ENCODE peak calls at places on chromosome 7, in four cellular contexts. Z is WTC11, U is K562, G is HepG2. T is an unnamed sample.
A peak's percentile ranks its signal among the peaks of the same experiment; 100 is the strongest.

GRCh38 chr7:1483079-1483478 is 21.1 kb downstream of the INTS1 start:
- DNase-seq in Z (no peak), G (no peak), U (no peak), T (no peak)

GRCh38 chr7:113715981-113716870 is 202.6 kb downstream of the PPP1R3A start:
- DNase-seq in G (no peak), U (no peak), Z (no peak), T (no peak)

GRCh38 chr7:155416646-155417380 is 41.1 kb upstream of the EN2 start:
- DNase-seq in Z (no peak), U (no peak), G (no peak), T (no peak)

GRCh38 chr7:99419323-99420021 is 10.7 kb downstream of the BUD31 start:
- DNase-seq in Z (no peak), U (no peak), G (no peak), T (no peak)

GRCh38 chr7:32479574-32480200 is 10.5 kb downstream of the LSM5 start:
- DNase-seq in U (peak; percentile 56), Z (no peak), G (peak; percentile 54), T (peak; percentile 64)

GRCh38 chr7:98240961-98241673 is 10.9 kb downstream of the TECPR1 start:
- DNase-seq in Z (peak; percentile 76), U (peak; percentile 74), G (peak; percentile 27), T (peak; percentile 76)

GRCh38 chr7:36109013-36109627 is 43.9 kb upstream of the EEPD1 start:
- DNase-seq in U (no peak), Z (no peak), G (no peak), T (no peak)

GRCh38 chr7:108114117-108114841 is 15.9 kb downstream of the LAMB4 start:
- DNase-seq in U (peak; percentile 54), Z (peak; percentile 59), G (peak; percentile 31), T (peak; percentile 17)

GRCh38 chr7:20383351-20383750 is 52.7 kb downstream of the ITGB8 start:
- DNase-seq in Z (no peak), G (no peak), U (no peak), T (no peak)

GRCh38 chr7:101108330-101108857 is 18.5 kb upstream of the SERPINE1 start:
- DNase-seq in Z (no peak), U (no peak), G (peak; percentile 69), T (no peak)

DNA sequence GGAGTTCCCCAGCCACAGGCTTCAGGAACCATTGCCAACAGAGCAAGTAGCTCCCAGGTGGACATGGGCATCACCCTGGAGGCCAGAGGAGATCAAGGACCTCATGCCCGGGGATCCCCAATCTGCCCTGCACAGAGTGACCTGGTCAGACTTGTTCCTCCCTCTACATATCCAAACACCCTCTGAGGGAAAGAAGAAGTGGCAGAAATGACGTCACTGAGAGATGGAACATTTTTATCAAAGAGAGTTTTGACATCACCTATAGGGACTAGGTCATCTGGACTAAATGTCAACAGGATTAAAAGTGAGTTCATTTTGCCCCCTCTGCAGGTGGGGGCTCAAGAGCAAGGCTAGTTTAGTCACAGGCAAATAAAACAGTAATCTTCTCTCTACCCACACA is 273.7 kb downstream of the SKAP2 start:
- DNase-seq in U (no peak), G (no peak), Z (no peak), T (no peak)
- TF ChIP-seq ELF4 in U (no peak), G (no peak), Z (no peak), T (no peak)

GRCh38 chr7:133650067-133650466 is 397.2 kb downstream of the EXOC4 start:
- DNase-seq in Z (no peak), U (no peak), G (no peak), T (no peak)

GRCh38 chr7:133650487-133651292 is 397.8 kb downstream of the EXOC4 start:
- DNase-seq in G (no peak), U (no peak), Z (no peak), T (no peak)

GRCh38 chr7:133649593-133649992 is 396.7 kb downstream of the EXOC4 start:
- DNase-seq in Z (no peak), U (no peak), G (no peak), T (no peak)

GRCh38 chr7:133652547-133652946 is 399.7 kb downstream of the EXOC4 start:
- DNase-seq in G (no peak), U (no peak), Z (no peak), T (no peak)

DNA sequence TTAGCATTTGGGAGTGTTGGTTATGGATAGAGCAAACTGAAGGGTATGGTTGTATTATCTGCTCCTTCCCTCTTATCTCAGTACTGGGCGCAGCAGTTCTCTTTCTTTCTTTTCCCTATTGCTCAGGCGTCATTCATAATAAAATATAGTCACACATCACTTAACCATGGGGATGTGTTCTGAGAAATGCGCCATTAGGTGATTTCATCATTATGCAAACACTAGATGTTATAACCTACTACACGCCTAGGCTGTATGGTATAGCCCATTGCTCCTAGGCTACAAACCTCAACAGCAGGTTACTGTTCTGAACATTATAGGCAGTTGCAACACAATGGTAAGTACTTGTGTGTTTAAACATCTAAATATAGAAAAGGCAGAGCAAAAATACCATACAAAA is 401.7 kb downstream of the EXOC4 start:
- DNase-seq in G (no peak), Z (no peak), U (no peak), T (no peak)
- TF ChIP-seq ELF4 in G (no peak), Z (no peak), U (no peak), T (no peak)

GRCh38 chr7:129160161-129160911 is 15.8 kb downstream of the TSPAN33 start:
- DNase-seq in U (no peak), G (no peak), Z (peak; percentile 35), T (no peak)
- TF ChIP-seq ELF4 in U (no peak), G (no peak), Z (no peak), T (no peak)

DNA sequence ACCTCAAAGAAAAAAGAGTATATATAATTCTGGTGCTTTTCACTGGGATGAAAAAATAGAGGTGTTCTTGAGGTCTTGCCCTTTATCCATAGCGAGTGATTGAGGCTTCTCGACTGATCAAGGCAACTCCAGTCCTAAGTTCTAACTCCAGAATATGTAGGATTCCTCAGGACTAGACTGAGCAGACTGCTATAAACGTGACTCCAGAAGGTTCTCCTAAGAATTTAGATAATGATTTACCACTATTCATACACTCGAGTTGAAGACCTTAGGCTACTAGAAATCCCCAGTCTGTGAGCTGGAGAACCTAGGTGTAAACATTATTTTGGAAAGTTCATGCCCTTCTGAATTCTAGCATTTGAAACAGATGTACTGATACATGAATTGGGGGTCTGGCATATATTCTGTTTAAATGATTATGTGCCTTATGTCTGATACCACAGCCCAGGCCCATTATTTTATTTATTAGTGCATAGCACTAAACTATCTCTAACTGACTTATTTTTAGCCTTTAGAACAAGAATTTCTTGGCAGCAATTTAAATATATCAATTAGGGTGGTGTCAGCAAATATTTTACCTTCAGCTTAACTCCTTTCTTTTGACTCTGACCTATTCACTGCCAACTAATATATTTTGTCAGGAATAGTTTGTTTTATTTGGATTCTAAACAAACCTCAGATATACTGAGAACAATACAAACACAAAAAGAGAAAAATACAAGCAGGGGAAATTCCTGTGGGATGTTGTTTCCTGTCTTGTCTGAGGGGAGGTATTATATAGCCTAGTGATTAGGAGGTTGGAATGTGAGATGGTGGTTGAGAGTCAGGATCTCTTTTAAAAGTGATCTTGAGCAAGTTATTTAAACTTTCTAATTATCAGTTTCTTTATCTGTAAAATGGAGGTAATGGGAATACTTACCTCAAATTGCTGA is 75.8 kb downstream of the PODXL start:
- DNase-seq in U (no peak), G (peak; percentile 47), Z (no peak), T (no peak)
- TF ChIP-seq ELF4 in U (no peak), G (no peak), Z (no peak), T (no peak)